ENCODE peak calls at places on chromosomes 16 and 17, in eight cellular contexts. X, S, O, A, R, K, W and H are unnamed samples.

GRCh38 chr17:67379251-67379630 is 2.2 kb downstream of the PITPNC1 start:
- DNase-seq in X (no peak), S (no peak), O (no peak), A (no peak), R (no peak), K (no peak), W (no peak), H (no peak)

GRCh38 chr16:1037934-1038257 is 34.7 kb upstream of the SSTR5 start:
- DNase-seq in X (no peak), S (no peak), O (no peak), A (no peak), R (no peak), K (no peak), W (no peak), H (no peak)

GRCh38 chr17:63956296-63956920 is 16.3 kb downstream of the SCN4A start:
- DNase-seq in X (no peak), S (no peak), O (no peak), A (no peak), R (no peak), K (peak), W (no peak), H (no peak)

GRCh38 chr16:81885976-81886586 is 107.0 kb downstream of the PLCG2 start:
- DNase-seq in X (peak), S (no peak), O (peak), A (no peak), R (no peak), K (peak), W (peak), H (peak)

GRCh38 chr16:53224932-53225533 is 170.2 kb downstream of the CHD9 start:
- DNase-seq in X (no peak), S (no peak), O (peak), A (no peak), R (no peak), K (peak), W (no peak), H (no peak)

GRCh38 chr16:67405336-67405735 is 10.9 kb downstream of the ZDHHC1 start:
- DNase-seq in X (no peak), S (no peak), O (no peak), A (no peak), R (no peak), K (no peak), W (no peak), H (no peak)

GRCh38 chr17:40491486-40491885 is 9.9 kb downstream of the TNS4 start:
- DNase-seq in X (peak), S (no peak), O (peak), A (no peak), R (no peak), K (no peak), W (no peak), H (no peak)

GRCh38 chr17:30513346-30513745 is 36.1 kb downstream of the GOSR1 start:
- DNase-seq in X (no peak), S (no peak), O (no peak), A (no peak), R (no peak), K (peak), W (no peak), H (no peak)

GRCh38 chr17:66467766-66468165 is 165.4 kb downstream of the PRKCA start:
- DNase-seq in X (no peak), S (no peak), O (no peak), A (no peak), R (no peak), K (peak), W (no peak), H (no peak)

DNA sequence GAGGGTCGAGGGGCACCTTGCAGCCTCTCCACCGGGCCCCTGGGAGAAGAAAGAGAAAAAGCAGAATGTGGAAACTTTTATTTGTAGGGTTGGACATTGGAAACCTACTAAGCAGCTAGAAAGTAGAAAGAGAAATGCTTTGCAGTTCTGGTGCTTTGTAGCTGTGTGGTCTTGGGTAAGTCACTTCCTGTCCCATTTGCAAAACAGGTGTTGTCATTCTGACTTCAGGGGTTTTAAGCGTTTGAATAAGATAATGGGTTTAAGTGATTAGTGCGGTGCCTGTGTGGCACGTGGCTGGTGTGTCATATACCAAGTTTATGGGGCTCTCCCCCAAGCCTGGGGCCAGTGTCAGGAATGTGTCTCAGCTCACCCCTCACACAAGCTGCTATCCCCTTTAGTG is 1.6 kb downstream of the CA4 start:
- DNase-seq in X (no peak), S (no peak), O (no peak), A (no peak), R (no peak), K (no peak), W (no peak), H (no peak)
- H3K27ac ChIP-seq in X (no peak), S (no peak), O (no peak), A (no peak), R (no peak), K (no peak), W (peak), H (no peak)

GRCh38 chr17:76153202-76153601 is 12.2 kb upstream of the FOXJ1 start:
- DNase-seq in X (no peak), S (no peak), O (peak), A (no peak), R (peak), K (no peak), W (no peak), H (no peak)
- H3K27ac ChIP-seq in X (no peak), S (no peak), O (no peak), A (no peak), R (no peak), K (no peak), W (no peak), H (no peak)

DNA sequence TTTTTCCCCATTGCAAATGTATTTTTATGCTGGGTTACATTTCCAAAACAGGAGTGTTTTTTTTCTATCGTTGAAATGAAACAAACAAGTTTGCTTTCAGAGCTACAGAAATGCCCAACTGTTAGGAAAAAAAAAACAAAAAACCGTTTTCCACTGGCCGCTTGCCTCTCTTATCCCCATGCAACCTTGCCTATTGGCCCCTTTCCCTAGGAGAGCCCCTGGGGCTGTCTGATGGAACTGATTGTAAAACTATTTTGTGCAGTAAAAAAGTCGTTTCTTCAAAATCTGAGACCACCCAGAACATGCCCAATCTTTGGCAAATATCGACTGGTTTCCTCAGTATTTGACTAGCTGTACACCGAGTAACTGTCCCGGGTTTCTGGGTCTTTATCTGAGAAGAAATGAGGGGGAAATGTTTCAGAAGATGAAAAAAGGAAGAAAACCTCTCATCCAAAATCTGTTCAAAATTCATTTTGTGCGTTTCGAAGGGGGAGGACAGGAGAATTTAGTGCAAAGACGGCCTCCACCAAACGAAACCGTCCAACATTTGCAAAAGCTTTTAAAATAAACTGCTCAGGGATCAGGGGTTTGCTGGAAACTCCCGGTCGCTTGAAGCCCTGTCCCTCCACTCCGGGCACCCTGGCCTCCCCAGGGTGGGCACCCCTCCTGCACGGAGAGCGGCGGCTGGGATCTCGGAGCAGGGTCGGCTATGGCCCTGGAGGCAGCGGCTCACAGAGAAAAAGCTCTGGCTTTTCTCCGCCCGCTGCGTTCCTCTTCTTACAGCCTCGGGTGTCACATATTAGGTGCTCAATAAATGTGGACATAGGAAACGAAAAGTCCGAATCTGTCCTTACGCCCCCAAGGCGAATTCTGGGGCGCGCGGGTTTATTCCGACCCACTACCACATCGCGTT is 1.0 kb upstream of the GNAO1 start:
- DNase-seq in X (no peak), S (peak), O (peak), A (no peak), R (no peak), K (no peak), W (no peak), H (no peak)
- H3K27ac ChIP-seq in X (peak), S (peak), O (no peak), A (peak), R (peak), K (no peak), W (peak), H (peak)

DNA sequence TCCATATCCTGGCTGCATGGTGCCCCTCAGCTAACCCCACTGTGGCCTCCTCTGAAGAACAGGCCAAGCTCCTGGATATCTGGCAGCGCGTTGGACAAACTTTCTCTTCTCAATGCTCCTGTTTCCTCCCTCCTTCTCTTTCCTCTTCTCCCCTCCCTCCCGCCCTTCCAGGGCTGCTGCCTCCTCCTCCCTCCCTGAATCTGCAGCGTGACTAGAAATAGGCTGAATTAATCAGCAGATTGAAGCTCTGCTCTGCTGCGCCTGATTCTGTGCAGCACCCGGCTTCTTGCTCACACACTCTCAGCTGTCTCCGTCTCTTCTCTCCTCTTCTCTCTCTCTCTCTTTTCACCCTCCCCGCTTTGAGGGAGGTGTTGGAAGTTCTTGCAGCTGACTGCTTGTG is 19.8 kb downstream of the TMEM94 start:
- DNase-seq in X (no peak), S (peak), O (no peak), A (no peak), R (no peak), K (peak), W (no peak), H (no peak)
- H3K27ac ChIP-seq in X (peak), S (peak), O (no peak), A (peak), R (peak), K (no peak), W (no peak), H (peak)

GRCh38 chr16:27232061-27232841 is 28.9 kb downstream of the KDM8 start:
- DNase-seq in X (peak), S (peak), O (no peak), A (no peak), R (peak), K (peak), W (no peak), H (peak)
- H3K27ac ChIP-seq in X (peak), S (no peak), O (no peak), A (no peak), R (peak), K (no peak), W (no peak), H (peak)

GRCh38 chr17:20205609-20206008 is 196.4 kb downstream of the SPECC1 start:
- DNase-seq in X (peak), S (no peak), O (no peak), A (no peak), R (no peak), K (no peak), W (no peak), H (no peak)

GRCh38 chr17:20208717-20209116 is 199.6 kb downstream of the SPECC1 start:
- DNase-seq in X (no peak), S (no peak), O (no peak), A (no peak), R (no peak), K (peak), W (no peak), H (no peak)

GRCh38 chr17:20207295-20207985 is 198.3 kb downstream of the SPECC1 start:
- DNase-seq in X (no peak), S (no peak), O (no peak), A (no peak), R (no peak), K (no peak), W (no peak), H (no peak)

GRCh38 chr17:20206068-20206467 is 196.9 kb downstream of the SPECC1 start:
- DNase-seq in X (no peak), S (no peak), O (peak), A (no peak), R (no peak), K (peak), W (no peak), H (no peak)

GRCh38 chr17:20206591-20206990 is 197.4 kb downstream of the SPECC1 start:
- DNase-seq in X (no peak), S (no peak), O (no peak), A (no peak), R (no peak), K (peak), W (no peak), H (no peak)
- H3K27ac ChIP-seq in X (no peak), S (no peak), O (no peak), A (peak), R (no peak), K (no peak), W (no peak), H (no peak)

GRCh38 chr16:2699791-2700600 is 17.7 kb downstream of the KCTD5 start:
- DNase-seq in X (no peak), S (peak), O (no peak), A (no peak), R (no peak), K (no peak), W (no peak), H (no peak)

GRCh38 chr16:2697401-2697948 is 15.2 kb downstream of the KCTD5 start:
- DNase-seq in X (no peak), S (peak), O (no peak), A (no peak), R (no peak), K (no peak), W (no peak), H (no peak)

GRCh38 chr16:2698103-2698870 is 16.0 kb downstream of the KCTD5 start:
- DNase-seq in X (no peak), S (peak), O (no peak), A (no peak), R (no peak), K (no peak), W (no peak), H (no peak)

GRCh38 chr16:2700786-2701185 is 18.5 kb downstream of the KCTD5 start:
- DNase-seq in X (no peak), S (peak), O (no peak), A (no peak), R (no peak), K (no peak), W (no peak), H (no peak)

GRCh38 chr16:2698996-2699750 is 16.9 kb downstream of the KCTD5 start:
- DNase-seq in X (no peak), S (peak), O (no peak), A (no peak), R (no peak), K (no peak), W (no peak), H (no peak)
- H3K27ac ChIP-seq in X (no peak), S (no peak), O (no peak), A (no peak), R (no peak), K (no peak), W (no peak), H (no peak)

GRCh38 chr17:81983639-81984373 is 6.4 kb downstream of the ASPSCR1 start:
- DNase-seq in X (no peak), S (no peak), O (no peak), A (no peak), R (no peak), K (no peak), W (no peak), H (no peak)
- H3K27ac ChIP-seq in X (no peak), S (no peak), O (no peak), A (no peak), R (no peak), K (no peak), W (no peak), H (no peak)